ENCODE peak calls at places on chromosomes 11 and 22, in seven cellular contexts. F, C, E, L, V, N and T are unnamed samples.
A peak's percentile ranks its signal among the peaks of the same experiment; 100 is the strongest.

GRCh38 chr11:72926076-72926475 is 111.9 kb downstream of the ATG16L2 start:
- DNase-seq in V (no peak), L (no peak), E (no peak), N (no peak), F (no peak), C (no peak), T (no peak)

GRCh38 chr22:49951001-49951677 is 9.4 kb upstream of the PIM3 start:
- DNase-seq in V (no peak), F (no peak), N (peak; percentile 90), E (peak; percentile 100), L (peak; percentile 91), C (no peak), T (no peak)

GRCh38 chr11:120539681-120540369 is 28.3 kb downstream of the GRIK4 start:
- DNase-seq in E (peak; percentile 33), N (peak; percentile 53), L (peak; percentile 28), C (no peak), V (no peak), F (no peak), T (no peak)

GRCh38 chr11:123519055-123519796 is 89.2 kb downstream of the GRAMD1B start:
- DNase-seq in L (peak; percentile 19), N (no peak), V (no peak), C (no peak), F (no peak), E (no peak), T (peak; percentile 27)

GRCh38 chr11:119055901-119056300 is 1.1 kb downstream of the HYOU1 start:
- DNase-seq in N (peak; percentile 19), E (no peak), V (no peak), F (no peak), C (no peak), L (peak; percentile 24), T (no peak)

GRCh38 chr11:17773674-17774073 is 39.1 kb downstream of the KCNC1 start:
- DNase-seq in L (no peak), V (no peak), F (no peak), E (no peak), C (no peak), N (no peak), T (no peak)

GRCh38 chr11:75320046-75320618 is 31.3 kb downstream of the ARRB1 start:
- DNase-seq in E (no peak), F (no peak), C (no peak), V (no peak), L (no peak), N (no peak), T (no peak)

GRCh38 chr11:45994421-45995341 is 72.2 kb downstream of the LARGE2 start:
- DNase-seq in C (peak; percentile 16), N (no peak), F (no peak), L (peak; percentile 33), V (no peak), E (no peak), T (peak; percentile 20)

GRCh38 chr22:48559647-48560388 is 1267.9 kb downstream of the BRD1 start:
- DNase-seq in V (no peak), E (no peak), N (no peak), L (no peak), F (no peak), C (no peak), T (no peak)

GRCh38 chr11:65791719-65792213 is 4.9 kb downstream of the OVOL1 start:
- DNase-seq in F (no peak), L (no peak), N (no peak), E (no peak), V (no peak), C (no peak), T (no peak)

GRCh38 chr22:38760477-38761201 is 4.8 kb upstream of the SUN2 start:
- DNase-seq in E (no peak), L (no peak), F (no peak), V (no peak), N (no peak), C (no peak), T (no peak)

GRCh38 chr22:30500628-30501027 is 4.9 kb downstream of the SEC14L4 start:
- DNase-seq in C (no peak), F (no peak), N (no peak), V (no peak), E (no peak), L (no peak), T (no peak)

DNA sequence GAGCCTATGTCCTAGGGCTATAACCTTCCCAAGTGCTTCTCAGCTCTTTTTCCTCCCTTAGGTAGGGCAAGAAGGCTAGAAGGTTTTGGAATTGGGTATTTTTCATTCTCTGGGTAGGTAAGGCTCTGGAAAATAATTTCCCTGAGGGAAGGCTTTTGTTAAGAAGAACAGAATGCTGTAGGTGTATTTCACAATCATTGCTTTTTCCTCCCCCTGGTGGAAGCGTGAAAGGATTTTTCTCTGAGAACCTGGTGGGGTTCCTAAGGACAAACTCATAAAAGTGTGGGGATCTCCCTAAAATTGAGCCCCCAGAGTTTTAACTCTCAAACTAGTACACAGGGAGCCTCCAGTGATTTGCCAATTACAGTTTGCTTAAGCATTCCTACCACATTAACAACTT is 41.1 kb upstream of the NARS2 start:
- DNase-seq in L (no peak), N (no peak), C (no peak), E (no peak), F (no peak), V (no peak), T (no peak)
- TF ChIP-seq CTCF in L (peak; percentile 9), N (no peak), C (peak; percentile 40), E (no peak), F (no peak), V (no peak), T (no peak)

GRCh38 chr11:57144531-57145320 is 37.0 kb upstream of the LRRC55 start:
- DNase-seq in L (no peak), C (no peak), E (no peak), F (no peak), N (no peak), V (no peak), T (no peak)

GRCh38 chr11:57144075-57144474 is 37.7 kb upstream of the LRRC55 start:
- DNase-seq in L (no peak), V (no peak), E (no peak), C (no peak), F (no peak), N (no peak), T (no peak)

GRCh38 chr11:57135020-57135751 is 46.6 kb upstream of the LRRC55 start:
- DNase-seq in F (no peak), N (no peak), V (no peak), L (no peak), E (no peak), C (no peak), T (no peak)

GRCh38 chr11:57143459-57143858 is 38.3 kb upstream of the LRRC55 start:
- DNase-seq in E (no peak), N (no peak), L (no peak), F (no peak), C (no peak), V (no peak), T (no peak)

DNA sequence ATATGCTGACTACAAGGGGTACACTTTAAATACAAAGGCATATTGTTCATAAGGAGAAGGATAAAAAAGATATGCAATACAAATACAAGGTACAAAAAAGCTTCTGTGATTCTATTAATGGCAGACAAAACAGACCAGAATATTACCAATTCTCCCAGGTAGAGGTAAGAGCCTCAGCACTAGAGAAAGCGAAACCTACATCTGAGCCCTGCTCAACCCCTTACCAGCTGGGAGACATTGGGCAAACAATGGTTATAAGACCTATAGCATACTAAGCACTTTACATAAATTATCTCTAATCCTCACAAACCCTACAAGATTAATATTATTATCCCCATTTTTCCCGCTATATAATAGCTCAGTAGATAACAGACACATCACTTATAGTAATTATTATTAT is 41.2 kb upstream of the LRRC55 start:
- DNase-seq in E (no peak), N (no peak), V (no peak), C (no peak), L (no peak), F (no peak), T (no peak)
- TF ChIP-seq CTCF in E (no peak), N (no peak), V (no peak), C (no peak), L (no peak), F (no peak), T (no peak)

GRCh38 chr11:14420223-14420622 is 61.2 kb upstream of the RRAS2 start:
- DNase-seq in F (no peak), V (no peak), N (no peak), E (no peak), C (no peak), L (no peak), T (no peak)

GRCh38 chr11:14417186-14417585 is 58.2 kb upstream of the RRAS2 start:
- DNase-seq in V (no peak), C (no peak), E (no peak), F (no peak), N (no peak), L (no peak), T (no peak)

GRCh38 chr11:14422052-14422813 is 63.2 kb upstream of the RRAS2 start:
- DNase-seq in E (peak; percentile 77), F (peak; percentile 12), L (peak; percentile 98), N (peak; percentile 91), C (peak; percentile 100), V (peak; percentile 89), T (peak; percentile 59)

GRCh38 chr11:14417975-14418374 is 59.0 kb upstream of the RRAS2 start:
- DNase-seq in E (no peak), L (no peak), C (no peak), V (no peak), N (no peak), F (no peak), T (no peak)

GRCh38 chr11:14418801-14419417 is 59.9 kb upstream of the RRAS2 start:
- DNase-seq in L (no peak), E (peak; percentile 8), N (peak; percentile 81), C (no peak), V (no peak), F (no peak), T (no peak)
- TF ChIP-seq CTCF in L (peak; percentile 35), E (no peak), N (peak; percentile 61), C (peak; percentile 40), V (no peak), F (peak; percentile 20), T (peak; percentile 8)

GRCh38 chr22:23838686-23839468 is at the start of gene DERL3:
- DNase-seq in N (peak; percentile 30), F (peak; percentile 86), V (peak; percentile 97), E (peak; percentile 100), C (peak; percentile 88), L (peak; percentile 99), T (peak; percentile 99)
- TF ChIP-seq CTCF in N (no peak), F (no peak), V (no peak), E (no peak), C (no peak), L (no peak), T (no peak)

GRCh38 chr22:44702479-44703219 is 645 bp downstream of the PRR5 start:
- DNase-seq in C (no peak), L (no peak), V (no peak), N (peak; percentile 16), F (peak; percentile 56), E (peak; percentile 43), T (peak; percentile 50)
- TF ChIP-seq CTCF in C (peak; percentile 34), L (no peak), V (no peak), N (no peak), F (no peak), E (no peak), T (no peak)